ENCODE peak calls at places on chromosomes 3 and 15, in five cellular contexts. L is BJ; Y is activated effector memory CD4-positive, alpha-beta T cell treated with anti-CD3 and anti-CD28 coated beads, Interleukin-2, amount 50 U/mL, for 16 hours; X is GM23248; E is neuronal stem cell. F is an unnamed sample.

GRCh38 chr3:182241777-182242556 is 530.2 kb downstream of the SOX2 start:
- DNase-seq in L (no peak), Y (no peak), X (no peak), E (peak), F (no peak)

GRCh38 chr3:115695081-115695480 is 71.8 kb downstream of the GAP43 start:
- DNase-seq in L (no peak), Y (no peak), X (no peak), E (no peak), F (no peak)

GRCh38 chr3:179068779-179069530 is 2.7 kb downstream of the ZMAT3 start:
- DNase-seq in L (no peak), Y (peak), X (peak), E (no peak), F (no peak)

GRCh38 chr3:81472600-81473362 is 288.7 kb downstream of the GBE1 start:
- DNase-seq in L (no peak), Y (no peak), X (no peak), E (no peak), F (no peak)

GRCh38 chr3:193975072-193975535 is 160.8 kb upstream of the HES1 start:
- DNase-seq in L (no peak), Y (no peak), X (no peak), E (peak), F (no peak)

GRCh38 chr3:119330858-119331257 is 36.7 kb downstream of the ARHGAP31 start:
- DNase-seq in L (no peak), Y (no peak), X (no peak), E (no peak), F (no peak)

GRCh38 chr15:51156957-51157356 is 62.3 kb upstream of the TNFAIP8L3 start:
- DNase-seq in L (no peak), Y (no peak), X (no peak), E (no peak), F (no peak)

GRCh38 chr15:40443255-40443654 is 2.5 kb downstream of the BAHD1 start:
- DNase-seq in L (no peak), Y (no peak), X (no peak), E (no peak), F (no peak)

GRCh38 chr3:67064105-67064504 is 66.0 kb downstream of the KBTBD8 start:
- DNase-seq in L (no peak), Y (no peak), X (no peak), E (no peak), F (no peak)

GRCh38 chr15:90774731-90775521 is 57.8 kb downstream of the BLM start:
- DNase-seq in L (peak), Y (no peak), X (peak), E (no peak), F (no peak)

GRCh38 chr3:115790759-115791158 is 167.4 kb downstream of the GAP43 start:
- DNase-seq in L (peak), Y (peak), X (peak), E (no peak), F (no peak)

GRCh38 chr3:140432176-140432753 is 245.6 kb upstream of the TRIM42 start:
- DNase-seq in L (no peak), Y (no peak), X (no peak), E (no peak), F (peak)

GRCh38 chr3:14319654-14320182 is 82.7 kb upstream of the SLC6A6 start:
- DNase-seq in L (no peak), Y (no peak), X (peak), E (peak), F (no peak)

GRCh38 chr3:4466783-4467521 is at the start of gene SUMF1:
- DNase-seq in L (peak), Y (peak), X (peak), E (peak), F (peak)

GRCh38 chr3:128447561-128448013 is 19.1 kb downstream of the DNAJB8 start:
- DNase-seq in L (no peak), Y (peak), X (no peak), E (no peak), F (no peak)

GRCh38 chr15:68586274-68586961 is 7.6 kb downstream of the CORO2B start:
- DNase-seq in L (peak), Y (no peak), X (peak), E (no peak), F (no peak)

GRCh38 chr3:153284282-153284938 is 122.4 kb downstream of the RAP2B start:
- DNase-seq in L (peak), Y (peak), X (peak), E (no peak), F (no peak)

GRCh38 chr3:195226900-195227447 is 44.0 kb downstream of the XXYLT1 start:
- DNase-seq in L (no peak), Y (peak), X (peak), E (no peak), F (no peak)

GRCh38 chr3:8776406-8776805 is 7.0 kb upstream of the OXTR start:
- DNase-seq in L (peak), Y (no peak), X (peak), E (no peak), F (no peak)

GRCh38 chr15:93614446-93615104 is 525.6 kb upstream of the RGMA start:
- DNase-seq in L (no peak), Y (no peak), X (no peak), E (no peak), F (no peak)

GRCh38 chr3:106333911-106334618 is 465.3 kb upstream of the CBLB start:
- DNase-seq in L (no peak), Y (peak), X (peak), E (no peak), F (no peak)

GRCh38 chr3:178739720-178740119 is 203.5 kb downstream of the KCNMB2 start:
- DNase-seq in L (no peak), Y (no peak), X (no peak), E (no peak), F (no peak)

GRCh38 chr15:89335289-89336041 is 841 bp upstream of the POLG start:
- DNase-seq in L (no peak), Y (no peak), X (no peak), E (no peak), F (peak)

GRCh38 chr15:66592505-66593218 is 26.9 kb upstream of the LCTL start:
- DNase-seq in L (no peak), Y (no peak), X (no peak), E (no peak), F (no peak)

GRCh38 chr3:138974467-138974866 is 27.4 kb downstream of the FOXL2NB start:
- DNase-seq in L (no peak), Y (no peak), X (peak), E (no peak), F (no peak)

GRCh38 chr3:29775352-29775751 is 494.5 kb downstream of the RBMS3 start:
- DNase-seq in L (no peak), Y (no peak), X (no peak), E (no peak), F (no peak)

GRCh38 chr3:77254967-77255831 is 215.3 kb downstream of the ROBO2 start:
- DNase-seq in L (no peak), Y (no peak), X (peak), E (peak), F (peak)

GRCh38 chr3:195007794-195008193 is 263.2 kb downstream of the XXYLT1 start:
- DNase-seq in L (no peak), Y (peak), X (no peak), E (no peak), F (peak)

F was measured in DMS79 treated with DMSO at 0.1 percent for 48 hours.